ENCODE peak calls at places on chromosomes 1 and 21, in seven cellular contexts. M is heart left ventricle, I is iPS DF 6.9, N is ovary, K is H1, G is right lobe of liver, T is adrenal gland. X is an unnamed sample. For H3K27me3, the result is how much of the 10 kb centered on the place peaks cover.

GRCh38 chr1:168085401-168085872 is 51.3 kb downstream of the GPR161 start:
- DNase-seq in M (peak), I (no peak), N (peak), K (peak), G (no peak), T (peak), X (no peak)

GRCh38 chr1:157286646-157287420 is 148.6 kb upstream of the ETV3 start:
- DNase-seq in M (no peak), I (no peak), N (no peak), K (peak), G (no peak), T (no peak), X (no peak)

GRCh38 chr1:83860506-83861221 is 138.3 kb downstream of the TTLL7 start:
- DNase-seq in M (peak), I (peak), N (peak), K (peak), G (peak), T (peak), X (no peak)

GRCh38 chr1:118257946-118258345 is 72.9 kb upstream of the SPAG17 start:
- DNase-seq in M (no peak), I (no peak), N (no peak), K (no peak), G (no peak), T (no peak), X (no peak)

GRCh38 chr21:29299046-29299905 is 554 bp downstream of the BACH1 start:
- DNase-seq in M (peak), I (no peak), N (peak), K (no peak), G (peak), T (peak), X (no peak)

GRCh38 chr21:41195311-41195710 is 27.4 kb downstream of the BACE2 start:
- DNase-seq in M (no peak), I (no peak), N (no peak), K (no peak), G (no peak), T (no peak), X (no peak)

GRCh38 chr1:240765732-240766363 is 153.9 kb upstream of the GREM2 start:
- DNase-seq in M (no peak), I (no peak), N (no peak), K (no peak), G (no peak), T (no peak), X (peak)

GRCh38 chr1:99942723-99943122 is 27.1 kb upstream of the SLC35A3 start:
- DNase-seq in M (no peak), I (no peak), N (no peak), K (no peak), G (no peak), T (no peak), X (no peak)

GRCh38 chr1:240242601-240243144 is 151.0 kb downstream of the FMN2 start:
- DNase-seq in M (no peak), I (no peak), N (no peak), K (no peak), G (no peak), T (no peak), X (peak)

GRCh38 chr1:152582647-152583046 is 2.3 kb upstream of the LCE3D start:
- DNase-seq in M (no peak), I (no peak), N (no peak), K (no peak), G (no peak), T (no peak), X (no peak)

GRCh38 chr21:43331962-43332458 is 94.9 kb downstream of the SIK1 start:
- DNase-seq in M (peak), I (no peak), N (peak), K (no peak), G (no peak), T (peak), X (peak)

GRCh38 chr1:222525956-222526355 is 21.9 kb downstream of the HHIPL2 start:
- DNase-seq in M (no peak), I (no peak), N (no peak), K (no peak), G (no peak), T (no peak), X (no peak)

GRCh38 chr1:165355221-165355976 is 1.1 kb downstream of the LMX1A start:
- DNase-seq in M (no peak), I (no peak), N (no peak), K (peak), G (no peak), T (no peak), X (no peak)

GRCh38 chr21:39976805-39977204 is 109.6 kb downstream of the PCP4 start:
- DNase-seq in M (no peak), I (no peak), N (no peak), K (no peak), G (no peak), T (no peak), X (no peak)

GRCh38 chr1:75425001-75425400 is 185.9 kb downstream of the SLC44A5 start:
- DNase-seq in M (no peak), I (no peak), N (no peak), K (no peak), G (no peak), T (no peak), X (no peak)

GRCh38 chr1:50750021-50750619 is 209.9 kb downstream of the FAF1 start:
- DNase-seq in M (no peak), I (no peak), N (no peak), K (no peak), G (no peak), T (no peak), X (no peak)

GRCh38 chr1:180098242-180098995 is 56.2 kb upstream of the QSOX1 start:
- DNase-seq in M (no peak), I (no peak), N (no peak), K (no peak), G (no peak), T (no peak), X (peak)

GRCh38 chr1:154710091-154710490 is 102.1 kb upstream of the ADAR start:
- DNase-seq in M (no peak), I (no peak), N (no peak), K (no peak), G (no peak), T (no peak), X (no peak)

GRCh38 chr1:231517076-231517475 is 11.4 kb upstream of the TSNAX start:
- DNase-seq in M (no peak), I (no peak), N (no peak), K (no peak), G (no peak), T (no peak), X (no peak)

GRCh38 chr1:218377143-218377660 is 32.1 kb downstream of the TGFB2 start:
- DNase-seq in M (no peak), I (no peak), N (no peak), K (no peak), G (no peak), T (no peak), X (peak)

GRCh38 chr1:154669464-154670282 is 61.7 kb upstream of the ADAR start:
- DNase-seq in M (peak), I (peak), N (peak), K (peak), G (peak), T (peak), X (peak)

GRCh38 chr1:31413405-31414005 is 492 bp downstream of the SERINC2 start:
- DNase-seq in M (peak), I (no peak), N (peak), K (peak), G (peak), T (peak), X (no peak)

GRCh38 chr1:1121611-1122077 is 5.8 kb upstream of the C1orf159 start:
- DNase-seq in M (no peak), I (no peak), N (peak), K (no peak), G (no peak), T (no peak), X (no peak)

GRCh38 chr1:31216016-31216415 is 23.7 kb downstream of the NKAIN1 start:
- DNase-seq in M (peak), I (no peak), N (peak), K (no peak), G (no peak), T (peak), X (no peak)

GRCh38 chr1:86798608-86799291 is 94.4 kb downstream of the SH3GLB1 start:
- DNase-seq in M (no peak), I (no peak), N (no peak), K (peak), G (no peak), T (no peak), X (no peak)

GRCh38 chr1:161781995-161782394 is 15.9 kb downstream of the ATF6 start:
- DNase-seq in M (no peak), I (no peak), N (no peak), K (no peak), G (no peak), T (no peak), X (no peak)

GRCh38 chr1:43313771-43314170 is 13.0 kb downstream of the TIE1 start:
- DNase-seq in M (no peak), I (no peak), N (no peak), K (no peak), G (peak), T (no peak), X (no peak)

GRCh38 chr1:202711949-202712635 is 1.8 kb upstream of the SYT2 start:
- DNase-seq in M (no peak), I (peak), N (no peak), K (no peak), G (no peak), T (peak), X (no peak)
- H3K4me3 ChIP-seq in M (no peak), I (no peak), N (no peak), K (no peak), G (no peak), T (no peak), X (no peak)

GRCh38 chr1:29583727-29584126 is 347.4 kb downstream of the PTPRU start:
- DNase-seq in M (no peak), I (no peak), N (no peak), K (no peak), G (no peak), T (no peak), X (no peak)
- H3K27ac ChIP-seq in M (no peak), I (no peak), N (no peak), K (no peak), G (no peak), T (no peak), X (no peak)

GRCh38 chr1:18599704-18600103 is 30.9 kb upstream of the PAX7 start:
- DNase-seq in M (no peak), I (no peak), N (no peak), K (no peak), G (no peak), T (no peak), X (no peak)

GRCh38 chr1:18592368-18592767 is 38.3 kb upstream of the PAX7 start:
- DNase-seq in M (no peak), I (no peak), N (no peak), K (no peak), G (no peak), T (no peak), X (no peak)

GRCh38 chr1:18602533-18603211 is 28.0 kb upstream of the PAX7 start:
- DNase-seq in M (no peak), I (no peak), N (no peak), K (no peak), G (no peak), T (no peak), X (no peak)

GRCh38 chr1:18599096-18599495 is 31.6 kb upstream of the PAX7 start:
- DNase-seq in M (no peak), I (no peak), N (no peak), K (no peak), G (no peak), T (no peak), X (no peak)

DNA sequence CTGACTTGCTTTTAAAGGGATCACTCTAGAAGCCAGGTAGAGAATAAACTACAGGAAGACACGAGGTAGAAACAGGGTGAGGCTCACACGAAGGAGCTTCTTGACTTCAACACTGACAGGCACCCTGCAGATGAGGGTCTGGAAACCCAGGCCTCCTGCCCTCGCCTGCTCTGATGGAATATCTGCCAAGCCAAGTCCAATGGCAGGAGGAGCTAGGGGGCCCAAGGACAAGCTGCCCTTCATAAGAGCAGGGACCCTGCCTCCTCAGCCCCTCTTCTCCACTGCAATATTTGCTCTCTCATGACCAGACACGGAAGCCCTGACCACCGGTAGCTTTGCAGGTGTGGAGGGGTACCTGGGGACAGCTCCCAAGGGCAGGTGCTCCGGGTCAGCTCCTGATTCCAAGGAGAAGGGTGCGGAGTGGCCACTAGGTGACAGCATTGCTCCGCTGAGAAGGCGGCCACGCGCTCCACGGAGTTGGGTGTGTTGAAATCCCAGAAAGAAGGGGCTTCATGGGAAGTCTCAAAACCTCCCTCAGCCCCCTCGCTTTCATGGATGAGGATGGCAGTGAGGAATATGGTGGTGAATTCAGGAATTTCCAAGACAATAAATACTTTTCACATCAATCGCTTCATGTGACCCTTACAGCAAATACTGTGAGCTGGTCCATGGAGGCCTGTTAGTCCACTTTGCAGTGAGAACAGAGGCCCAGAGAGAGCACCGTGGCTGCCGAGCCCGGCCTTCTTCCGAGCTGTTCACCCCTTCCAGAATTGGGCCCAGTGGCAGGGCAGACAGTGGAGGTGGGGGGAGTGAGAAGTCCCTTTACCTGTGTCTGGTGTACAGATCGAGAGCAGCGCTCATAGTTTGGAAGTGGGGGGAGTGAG is 33.2 kb upstream of the PAX7 start:
- DNase-seq in M (peak), I (peak), N (no peak), K (peak), G (peak), T (peak), X (no peak)
- H3K27me3 ChIP-seq in M (half or more), I (under half), N (under half), K (under half), G (under half), T (under half), X (under half)

DNA sequence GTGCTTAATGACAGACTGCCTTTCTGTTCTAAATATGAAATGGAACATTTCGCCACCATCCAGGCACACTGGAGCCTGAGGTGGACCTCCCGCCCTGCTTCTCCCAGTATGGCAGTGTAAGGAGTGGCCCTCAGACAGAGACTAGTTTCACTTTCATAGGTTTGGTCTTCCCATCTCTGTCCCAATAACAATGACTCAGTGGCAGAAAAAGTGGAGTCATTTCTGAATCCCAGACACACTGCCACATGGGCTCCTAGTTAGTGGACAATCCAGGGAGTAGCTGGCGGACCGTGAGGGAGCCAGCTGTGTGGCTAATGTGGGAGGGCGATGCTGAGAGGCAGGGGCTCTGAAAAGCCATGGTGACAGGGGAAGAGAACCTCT is 95.6 kb upstream of the TSPAN2 start:
- DNase-seq in M (no peak), I (no peak), N (no peak), K (no peak), G (no peak), T (no peak), X (no peak)
- H3K4me3 ChIP-seq in M (no peak), I (no peak), N (no peak), K (no peak), G (no peak), T (no peak), X (no peak)